ENCODE peak calls at places on chromosomes 1 and 21, in four cellular contexts. One of them, this sample, is unnamed.

GRCh38 chr1:204075890-204076837 is 3.2 kb downstream of the SOX13 start:
- DNase-seq in cardiac muscle cell: no peak
- DNase-seq in lung: no peak
- DNase-seq in neuronal stem cell: no peak
- DNase-seq in this sample: no peak

GRCh38 chr1:21550866-21551475 is 41.7 kb downstream of the ALPL start:
- DNase-seq in cardiac muscle cell: no peak
- DNase-seq in lung: no peak
- DNase-seq in neuronal stem cell: no peak
- DNase-seq in this sample: no peak

GRCh38 chr1:77831566-77831965 is 52.1 kb downstream of the MIGA1 start:
- DNase-seq in lung: no peak
- DNase-seq in cardiac muscle cell: peak; percentile 41
- DNase-seq in neuronal stem cell: no peak
- DNase-seq in this sample: no peak

GRCh38 chr1:179108644-179109043 is 26.8 kb downstream of the TOR3A start:
- DNase-seq in neuronal stem cell: no peak
- DNase-seq in cardiac muscle cell: no peak
- DNase-seq in lung: no peak
- DNase-seq in this sample: no peak

GRCh38 chr1:81151300-81151699 is 649.4 kb upstream of the ADGRL2 start:
- DNase-seq in cardiac muscle cell: peak; percentile 41
- DNase-seq in neuronal stem cell: no peak
- DNase-seq in lung: no peak
- DNase-seq in this sample: no peak

GRCh38 chr1:14875781-14876564 is 277.5 kb downstream of the KAZN start:
- DNase-seq in cardiac muscle cell: no peak
- DNase-seq in lung: no peak
- DNase-seq in neuronal stem cell: no peak
- DNase-seq in this sample: no peak

GRCh38 chr1:2108877-2109580 is 58.8 kb downstream of the PRKCZ start:
- DNase-seq in cardiac muscle cell: no peak
- DNase-seq in neuronal stem cell: no peak
- DNase-seq in lung: no peak
- DNase-seq in this sample: no peak

GRCh38 chr1:179143332-179143731 is 61.5 kb downstream of the TOR3A start:
- DNase-seq in cardiac muscle cell: peak; percentile 92
- DNase-seq in lung: no peak
- DNase-seq in neuronal stem cell: no peak
- DNase-seq in this sample: no peak

GRCh38 chr1:6414443-6414844 is 5.3 kb downstream of the HES2 start:
- DNase-seq in cardiac muscle cell: peak; percentile 45
- DNase-seq in lung: no peak
- DNase-seq in neuronal stem cell: no peak
- DNase-seq in this sample: no peak

GRCh38 chr1:188499690-188500089 is 1670.9 kb downstream of the PLA2G4A start:
- DNase-seq in lung: no peak
- DNase-seq in neuronal stem cell: no peak
- DNase-seq in cardiac muscle cell: no peak
- DNase-seq in this sample: no peak

GRCh38 chr1:63878914-63879313 is 105.1 kb downstream of the ROR1 start:
- DNase-seq in lung: no peak
- DNase-seq in cardiac muscle cell: peak; percentile 31
- DNase-seq in neuronal stem cell: no peak
- DNase-seq in this sample: no peak

GRCh38 chr1:6221210-6221784 is 14.5 kb downstream of the ICMT start:
- DNase-seq in cardiac muscle cell: no peak
- DNase-seq in lung: no peak
- DNase-seq in neuronal stem cell: no peak
- DNase-seq in this sample: no peak

GRCh38 chr1:9957726-9958125 is 14.5 kb downstream of the NMNAT1 start:
- DNase-seq in cardiac muscle cell: no peak
- DNase-seq in neuronal stem cell: no peak
- DNase-seq in lung: no peak
- DNase-seq in this sample: no peak

GRCh38 chr21:34311561-34312330 is 52.1 kb upstream of the KCNE2 start:
- DNase-seq in cardiac muscle cell: peak; percentile 14
- DNase-seq in lung: no peak
- DNase-seq in neuronal stem cell: no peak
- DNase-seq in this sample: no peak

GRCh38 chr1:162710349-162710748 is 78.1 kb downstream of the DDR2 start:
- DNase-seq in lung: no peak
- DNase-seq in neuronal stem cell: no peak
- DNase-seq in cardiac muscle cell: peak; percentile 32
- DNase-seq in this sample: no peak

GRCh38 chr1:23389846-23390321 is 20.2 kb upstream of the ZNF436 start:
- DNase-seq in cardiac muscle cell: no peak
- DNase-seq in lung: no peak
- DNase-seq in neuronal stem cell: no peak
- DNase-seq in this sample: no peak

GRCh38 chr1:63327417-63328139 is 5.2 kb downstream of the FOXD3 start:
- DNase-seq in lung: peak; percentile 65
- DNase-seq in neuronal stem cell: peak; percentile 82
- DNase-seq in cardiac muscle cell: peak; percentile 76
- DNase-seq in this sample: no peak

GRCh38 chr1:214281902-214282695 is 1.1 kb downstream of the SMYD2 start:
- DNase-seq in cardiac muscle cell: peak; percentile 76
- DNase-seq in lung: peak; percentile 57
- DNase-seq in neuronal stem cell: no peak
- DNase-seq in this sample: no peak

GRCh38 chr1:167197692-167198091 is 23.0 kb upstream of the POU2F1 start:
- DNase-seq in lung: no peak
- DNase-seq in cardiac muscle cell: no peak
- DNase-seq in neuronal stem cell: no peak
- DNase-seq in this sample: no peak

GRCh38 chr1:90475623-90476022 is 241.5 kb downstream of the BARHL2 start:
- DNase-seq in cardiac muscle cell: peak; percentile 0
- DNase-seq in lung: no peak
- DNase-seq in neuronal stem cell: no peak
- DNase-seq in this sample: no peak
- H3K4me1 ChIP-seq in cardiac muscle cell: no peaks in the 10 kb centered on the region
- H3K4me1 ChIP-seq in lung: no peaks in the 10 kb centered on the region
- H3K4me1 ChIP-seq in neuronal stem cell: peaks cover 7% of the 10 kb centered on the region
- H3K4me1 ChIP-seq in this sample: no peaks in the 10 kb centered on the region

DNA sequence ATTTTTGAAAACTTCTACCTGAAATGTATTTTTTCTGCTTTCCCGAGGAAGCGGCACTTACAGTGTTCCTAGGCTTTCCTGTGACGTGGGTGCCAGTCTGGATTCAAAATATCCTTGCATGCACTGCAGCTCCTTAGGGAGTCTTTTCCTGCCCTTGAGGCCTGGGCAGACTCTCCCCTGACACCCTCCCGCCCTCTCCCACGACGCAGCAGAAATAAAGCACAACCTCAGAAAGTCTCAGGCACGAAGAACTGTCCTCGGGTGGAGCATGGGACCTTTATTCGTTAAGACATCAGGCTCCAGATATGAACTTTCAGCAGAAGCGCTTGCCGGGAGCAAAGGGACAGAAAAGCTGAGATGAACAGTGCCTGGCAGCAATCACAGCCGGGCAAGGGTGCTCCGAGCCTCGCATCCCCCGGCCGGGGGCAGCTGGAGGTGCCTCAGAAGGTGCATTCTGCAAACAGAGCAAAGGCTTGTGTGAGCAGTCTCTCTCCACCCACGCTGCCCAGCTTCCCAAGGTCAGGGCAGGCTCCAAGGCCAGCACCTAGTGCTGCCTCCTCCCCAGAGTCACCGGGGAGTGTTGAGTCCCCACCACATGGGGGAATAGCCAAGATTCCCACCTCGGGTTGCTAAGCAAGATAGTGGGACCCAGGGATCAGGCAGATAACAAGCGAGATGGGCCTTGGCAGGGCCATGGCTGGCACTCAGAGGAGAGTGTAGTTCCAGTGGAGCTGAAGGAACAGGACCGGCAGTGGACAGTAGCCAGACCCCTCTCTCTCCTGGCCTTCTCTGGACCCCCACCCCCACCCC is 3.2 kb downstream of the TFF3 start:
- DNase-seq in cardiac muscle cell: no peak
- DNase-seq in neuronal stem cell: no peak
- DNase-seq in lung: no peak
- DNase-seq in this sample: no peak
- H3K4me1 ChIP-seq in cardiac muscle cell: no peaks in the 10 kb centered on the region
- H3K4me1 ChIP-seq in neuronal stem cell: peaks cover 16% of the 10 kb centered on the region
- H3K4me1 ChIP-seq in lung: peaks cover 4% of the 10 kb centered on the region
- H3K4me1 ChIP-seq in this sample: peaks cover 10% of the 10 kb centered on the region

GRCh38 chr1:93595749-93596148 is 85.9 kb downstream of the BCAR3 start:
- DNase-seq in cardiac muscle cell: peak; percentile 41
- DNase-seq in lung: no peak
- DNase-seq in neuronal stem cell: no peak
- DNase-seq in this sample: no peak

GRCh38 chr1:93596329-93597089 is 85.1 kb downstream of the BCAR3 start:
- DNase-seq in lung: no peak
- DNase-seq in cardiac muscle cell: no peak
- DNase-seq in neuronal stem cell: no peak
- DNase-seq in this sample: no peak

GRCh38 chr1:93594603-93594880 is 87.1 kb downstream of the BCAR3 start:
- DNase-seq in lung: no peak
- DNase-seq in neuronal stem cell: no peak
- DNase-seq in cardiac muscle cell: no peak
- DNase-seq in this sample: no peak

GRCh38 chr1:93593868-93594602 is 87.6 kb downstream of the BCAR3 start:
- DNase-seq in cardiac muscle cell: no peak
- DNase-seq in neuronal stem cell: no peak
- DNase-seq in lung: no peak
- DNase-seq in this sample: no peak

GRCh38 chr1:93595266-93595665 is 86.4 kb downstream of the BCAR3 start:
- DNase-seq in cardiac muscle cell: peak; percentile 20
- DNase-seq in neuronal stem cell: no peak
- DNase-seq in lung: no peak
- DNase-seq in this sample: no peak
- H3K4me1 ChIP-seq in cardiac muscle cell: no peaks in the 10 kb centered on the region
- H3K4me1 ChIP-seq in neuronal stem cell: peaks cover 10% of the 10 kb centered on the region
- H3K4me1 ChIP-seq in lung: peaks cover 16% of the 10 kb centered on the region
- H3K4me1 ChIP-seq in this sample: peaks cover 16% of the 10 kb centered on the region

DNA sequence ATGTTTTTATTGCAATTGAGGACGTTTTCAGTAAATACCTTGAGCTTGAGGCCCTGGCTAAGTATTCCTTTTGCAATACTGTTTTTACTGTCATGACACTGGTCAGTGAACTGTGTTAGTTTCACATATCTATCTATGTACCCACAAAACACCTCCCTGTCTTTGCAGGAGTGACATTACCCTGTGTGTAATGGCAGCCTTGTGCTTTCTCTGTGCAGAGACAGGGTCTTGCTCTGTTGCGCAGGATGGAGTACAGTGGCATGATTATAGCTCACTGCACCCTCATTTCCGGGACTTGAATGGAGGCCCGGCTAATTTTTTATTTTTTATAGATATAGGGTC is 8.9 kb downstream of the YBX1 start:
- DNase-seq in neuronal stem cell: no peak
- DNase-seq in cardiac muscle cell: no peak
- DNase-seq in lung: no peak
- DNase-seq in this sample: no peak
- H3K4me1 ChIP-seq in neuronal stem cell: peaks cover 6% of the 10 kb centered on the region
- H3K4me1 ChIP-seq in cardiac muscle cell: peaks cover 26% of the 10 kb centered on the region
- H3K4me1 ChIP-seq in lung: peaks cover 4% of the 10 kb centered on the region
- H3K4me1 ChIP-seq in this sample: peaks cover 70% of the 10 kb centered on the region

DNA sequence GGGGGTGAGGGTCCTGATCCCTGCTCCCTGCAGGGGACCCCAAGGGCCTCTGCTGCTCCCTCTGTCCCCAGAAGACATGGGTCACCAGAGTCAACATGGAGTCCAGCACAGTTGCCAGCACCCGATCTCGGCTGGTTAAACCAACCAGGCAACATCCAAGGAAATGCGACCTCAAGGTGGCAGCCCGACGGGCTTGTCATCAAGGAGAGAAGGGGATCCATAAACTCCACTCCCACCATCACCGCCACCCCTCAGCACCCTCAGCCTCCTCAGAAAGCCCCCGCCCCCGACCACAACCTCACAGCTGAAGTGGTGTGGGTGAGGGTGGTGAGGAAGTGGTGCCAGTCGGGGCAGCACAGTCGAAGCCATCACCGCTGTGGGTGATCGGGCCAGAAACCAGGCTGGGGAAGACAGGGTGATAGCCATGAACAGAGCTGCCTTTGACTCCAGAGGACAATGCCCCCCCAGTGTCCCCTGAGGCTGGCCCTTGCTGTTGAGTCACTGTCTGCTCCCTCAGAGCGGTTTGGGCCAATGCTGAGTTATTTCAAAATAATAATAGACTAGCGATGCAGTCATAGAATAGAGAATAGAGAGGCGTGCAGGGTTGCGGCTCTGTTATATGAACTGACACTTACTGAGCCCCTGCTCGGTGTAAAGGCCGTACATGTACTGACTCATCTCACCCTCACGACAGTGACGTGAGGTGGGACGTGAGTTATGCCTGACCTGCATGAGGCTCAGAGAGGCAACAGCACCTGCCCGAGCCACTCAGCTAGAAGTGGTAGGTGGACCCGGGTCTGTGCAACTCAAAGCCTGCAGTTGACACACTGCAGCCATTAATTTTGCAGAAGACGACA is 88.7 kb upstream of the IFFO2 start:
- DNase-seq in lung: no peak
- DNase-seq in neuronal stem cell: no peak
- DNase-seq in cardiac muscle cell: peak; percentile 22
- DNase-seq in this sample: peak; percentile 26
- H3K4me1 ChIP-seq in lung: peaks cover 6% of the 10 kb centered on the region
- H3K4me1 ChIP-seq in neuronal stem cell: peaks cover 5% of the 10 kb centered on the region
- H3K4me1 ChIP-seq in cardiac muscle cell: no peaks in the 10 kb centered on the region
- H3K4me1 ChIP-seq in this sample: no peaks in the 10 kb centered on the region

GRCh38 chr1:248822148-248823032 is 3.3 kb downstream of the SH3BP5L start:
- DNase-seq in neuronal stem cell: no peak
- DNase-seq in lung: no peak
- DNase-seq in cardiac muscle cell: no peak
- DNase-seq in this sample: no peak
- H3K4me1 ChIP-seq in neuronal stem cell: peaks cover 8% of the 10 kb centered on the region
- H3K4me1 ChIP-seq in lung: peaks cover 30% of the 10 kb centered on the region
- H3K4me1 ChIP-seq in cardiac muscle cell: peaks cover 8% of the 10 kb centered on the region
- H3K4me1 ChIP-seq in this sample: peaks cover 65% of the 10 kb centered on the region

GRCh38 chr1:25811384-25812082 is 8.2 kb upstream of the MTFR1L start:
- DNase-seq in cardiac muscle cell: no peak
- DNase-seq in lung: no peak
- DNase-seq in neuronal stem cell: no peak
- DNase-seq in this sample: no peak
- H3K4me1 ChIP-seq in cardiac muscle cell: no peaks in the 10 kb centered on the region
- H3K4me1 ChIP-seq in lung: peaks cover under 1% of the 10 kb centered on the region
- H3K4me1 ChIP-seq in neuronal stem cell: peaks cover 1% of the 10 kb centered on the region
- H3K4me1 ChIP-seq in this sample: peaks cover 5% of the 10 kb centered on the region

GRCh38 chr1:85659174-85659573 is 49.1 kb downstream of the ZNHIT6 start:
- DNase-seq in cardiac muscle cell: no peak
- DNase-seq in neuronal stem cell: no peak
- DNase-seq in lung: no peak
- DNase-seq in this sample: no peak
- H3K4me1 ChIP-seq in cardiac muscle cell: peaks cover 4% of the 10 kb centered on the region
- H3K4me1 ChIP-seq in neuronal stem cell: no peaks in the 10 kb centered on the region
- H3K4me1 ChIP-seq in lung: no peaks in the 10 kb centered on the region
- H3K4me1 ChIP-seq in this sample: no peaks in the 10 kb centered on the region

This sample was measured in CD8-positive, alpha-beta T cell.